ENCODE peak calls at places on chromosomes 2 and 18, in four cellular contexts. H, C, Z and D are unnamed samples.

GRCh38 chr2:63598971-63599370 is 10.2 kb downstream of the MDH1 start:
- DNase-seq in H (no peak), C (no peak), Z (no peak), D (no peak)

GRCh38 chr2:232504438-232504837 is 15.8 kb upstream of the PRSS56 start:
- DNase-seq in H (no peak), C (no peak), Z (no peak), D (no peak)

GRCh38 chr18:36372902-36373301 is 75.4 kb downstream of the FHOD3 start:
- DNase-seq in H (no peak), C (no peak), Z (peak), D (peak)

GRCh38 chr2:160492401-160493226 is 993 bp downstream of the RBMS1 start:
- DNase-seq in H (peak), C (peak), Z (peak), D (peak)

GRCh38 chr2:159209341-159210306 is 76.9 kb downstream of the WDSUB1 start:
- DNase-seq in H (peak), C (no peak), Z (no peak), D (no peak)

GRCh38 chr18:61892683-61893303 is at the start of gene RNF152:
- DNase-seq in H (peak), C (peak), Z (peak), D (peak)

GRCh38 chr18:6683112-6683876 is 46.2 kb upstream of the ARHGAP28 start:
- DNase-seq in H (no peak), C (no peak), Z (no peak), D (no peak)

GRCh38 chr18:76991021-76991688 is 141.4 kb downstream of the MBP start:
- DNase-seq in H (peak), C (no peak), Z (no peak), D (no peak)

GRCh38 chr2:19478441-19478840 is 120.0 kb upstream of the OSR1 start:
- DNase-seq in H (no peak), C (no peak), Z (no peak), D (no peak)

GRCh38 chr2:221455214-221455613 is 116.9 kb downstream of the EPHA4 start:
- DNase-seq in H (no peak), C (no peak), Z (peak), D (no peak)

GRCh38 chr2:162524849-162525248 is 180.9 kb downstream of the GCA start:
- DNase-seq in H (no peak), C (no peak), Z (no peak), D (no peak)

GRCh38 chr18:13684546-13684945 is 41.8 kb downstream of the FAM210A start:
- DNase-seq in H (no peak), C (no peak), Z (no peak), D (no peak)

GRCh38 chr18:39244242-39244641 is 1678.6 kb upstream of the CELF4 start:
- DNase-seq in H (no peak), C (no peak), Z (no peak), D (no peak)

GRCh38 chr2:179963626-179964025 is 43.5 kb downstream of the CWC22 start:
- DNase-seq in H (no peak), C (no peak), Z (peak), D (peak)

GRCh38 chr2:10300997-10301945 is 1.4 kb upstream of the HPCAL1 start:
- DNase-seq in H (no peak), C (no peak), Z (no peak), D (no peak)

GRCh38 chr2:208827549-208828221 is 421.1 kb downstream of the PTH2R start:
- DNase-seq in H (no peak), C (no peak), Z (no peak), D (no peak)

GRCh38 chr2:158893057-158893456 is 75.4 kb upstream of the TANC1 start:
- DNase-seq in H (no peak), C (no peak), Z (peak), D (peak)

GRCh38 chr2:55894720-55895119 is 28.9 kb downstream of the EFEMP1 start:
- DNase-seq in H (no peak), C (no peak), Z (no peak), D (no peak)

GRCh38 chr2:172172513-172173217 is 70.0 kb upstream of the DLX2 start:
- DNase-seq in H (peak), C (peak), Z (peak), D (peak)

GRCh38 chr18:79857082-79857661 is 59.4 kb downstream of the KCNG2 start:
- DNase-seq in H (no peak), C (no peak), Z (peak), D (peak)

GRCh38 chr2:26640781-26641564 is at the start of gene CIB4:
- DNase-seq in H (peak), C (no peak), Z (no peak), D (no peak)

GRCh38 chr18:11377766-11378540 is 228.6 kb upstream of the PIEZO2 start:
- DNase-seq in H (no peak), C (no peak), Z (no peak), D (no peak)

GRCh38 chr2:6556755-6557154 is 309.0 kb downstream of the CMPK2 start:
- DNase-seq in H (no peak), C (no peak), Z (peak), D (peak)

GRCh38 chr2:7788736-7789135 is 871.5 kb downstream of the RNF144A start:
- DNase-seq in H (no peak), C (no peak), Z (no peak), D (no peak)

GRCh38 chr2:150145312-150145711 is 342.2 kb downstream of the RND3 start:
- DNase-seq in H (no peak), C (no peak), Z (no peak), D (no peak)

GRCh38 chr2:131417886-131418285 is 53.9 kb upstream of the RAB6D start:
- DNase-seq in H (no peak), C (no peak), Z (peak), D (no peak)

GRCh38 chr2:239498981-239499633 is 98.3 kb upstream of the HDAC4 start:
- DNase-seq in H (peak), C (peak), Z (no peak), D (no peak)

GRCh38 chr18:22238036-22238435 is 68.6 kb downstream of the GATA6 start:
- DNase-seq in H (no peak), C (no peak), Z (no peak), D (no peak)

GRCh38 chr2:187138240-187138639 is 289.3 kb upstream of the ZSWIM2 start:
- DNase-seq in H (peak), C (peak), Z (peak), D (peak)

GRCh38 chr2:54708584-54709340 is 14.7 kb upstream of the EML6 start:
- DNase-seq in H (peak), C (peak), Z (no peak), D (no peak)
- H3K4me3 ChIP-seq in H (peak), C (peak), Z (peak), D (peak)

GRCh38 chr2:229641676-229642075 is 72.7 kb downstream of the DNER start:
- DNase-seq in H (no peak), C (no peak), Z (no peak), D (no peak)
- TF ChIP-seq CTCF in H (no peak), C (no peak), Z (no peak), D (peak)

GRCh38 chr2:241560883-241561474 is 2.4 kb downstream of the BOK start:
- DNase-seq in H (peak), C (peak), Z (peak), D (no peak)

GRCh38 chr2:241561811-241562210 is 3.3 kb downstream of the BOK start:
- DNase-seq in H (peak), C (peak), Z (peak), D (peak)

GRCh38 chr2:241558532-241559488 is at the start of gene BOK:
- DNase-seq in H (peak), C (peak), Z (peak), D (peak)

GRCh38 chr2:241559489-241560180 is 1.1 kb downstream of the BOK start:
- DNase-seq in H (peak), C (peak), Z (peak), D (peak)

DNA sequence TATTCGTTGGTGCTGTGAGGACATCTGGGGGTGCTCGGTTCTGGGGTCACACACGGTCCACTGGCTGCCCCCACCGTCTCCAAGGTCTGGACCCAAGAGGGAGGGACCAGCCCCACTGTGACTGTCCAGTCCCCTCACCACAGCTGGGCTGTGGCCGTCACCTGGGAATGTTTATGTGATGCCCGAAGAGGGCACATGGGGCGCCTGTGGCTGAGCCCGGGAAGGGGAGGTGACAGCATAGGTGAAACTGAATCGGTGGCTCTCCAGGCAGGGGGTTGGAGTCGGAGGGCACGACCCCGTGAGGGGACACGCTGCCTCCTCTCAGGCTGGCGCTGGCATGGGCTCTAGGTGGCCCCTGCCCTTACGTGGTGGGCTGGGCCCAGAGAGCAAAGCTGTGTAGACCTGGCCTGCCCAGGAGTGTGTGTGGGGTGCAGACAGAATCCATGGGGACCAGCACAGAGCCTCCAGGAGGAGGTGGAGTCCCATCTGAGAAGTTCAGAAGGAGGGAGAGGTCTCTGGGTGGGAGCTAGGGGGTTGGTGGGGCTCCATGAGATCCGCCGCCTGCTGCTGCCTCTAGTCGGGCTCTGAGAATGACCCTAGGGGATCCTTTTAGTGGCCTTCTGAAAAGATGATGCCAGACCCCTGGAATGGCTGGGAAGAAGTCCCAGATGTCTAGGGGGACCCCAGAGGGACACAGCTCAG is 1.8 kb downstream of the BOK start:
- DNase-seq in H (no peak), C (peak), Z (no peak), D (no peak)
- H3K4me3 ChIP-seq in H (no peak), C (peak), Z (peak), D (peak)

GRCh38 chr18:58671941-58672565 is 788 bp downstream of the MALT1 start:
- DNase-seq in H (no peak), C (no peak), Z (peak), D (peak)
- TF ChIP-seq CTCF in H (no peak), C (no peak), Z (no peak), D (no peak)

GRCh38 chr2:113324684-113325160 is 46.0 kb upstream of the PAX8 start:
- DNase-seq in H (peak), C (peak), Z (peak), D (peak)
- H3K4me3 ChIP-seq in H (no peak), C (peak), Z (peak), D (peak)

DNA sequence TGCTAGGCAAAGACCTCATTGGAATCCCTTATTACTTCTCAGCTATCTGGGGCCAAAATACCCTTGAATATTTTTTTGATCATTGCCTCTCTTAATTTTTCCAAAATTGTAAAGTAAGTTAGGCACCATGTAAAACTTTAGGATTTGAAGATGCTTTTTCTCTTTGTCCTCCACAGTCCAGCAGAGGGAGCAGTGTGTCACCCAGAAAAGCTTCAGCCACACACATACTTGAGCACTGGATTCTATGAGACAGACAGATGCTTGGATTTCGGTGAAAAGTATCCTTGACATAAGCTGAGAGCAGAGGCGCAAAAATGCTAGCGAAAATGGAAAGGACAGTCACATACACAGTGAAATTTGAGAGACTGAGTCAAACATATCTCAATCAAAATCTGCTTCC is 74.7 kb upstream of the KCNJ3 start:
- DNase-seq in H (peak), C (no peak), Z (peak), D (peak)
- TF ChIP-seq CTCF in H (peak), C (peak), Z (no peak), D (peak)